ENCODE peak calls at places on chromosome 22, in four cellular contexts. H is CD4-positive, alpha-beta T cell; V is tibial nerve; G is nephron progenitor cell. J is an unnamed sample.

GRCh38 chr22:35399114-35399677 is 744 bp upstream of the MCM5 start:
- DNase-seq in V (no peak), H (no peak), G (no peak), J (no peak)

GRCh38 chr22:19109198-19110063 is 12.8 kb downstream of the DGCR2 start:
- DNase-seq in G (no peak), V (no peak), H (peak), J (no peak)

GRCh38 chr22:45709004-45709739 is 37.5 kb downstream of the ATXN10 start:
- DNase-seq in H (no peak), V (no peak), G (no peak), J (no peak)

GRCh38 chr22:48896766-48897637 is 930.7 kb downstream of the BRD1 start:
- DNase-seq in G (no peak), V (no peak), H (no peak), J (no peak)

GRCh38 chr22:27246558-27246957 is 555.0 kb downstream of the MN1 start:
- DNase-seq in G (no peak), H (no peak), V (no peak), J (no peak)

GRCh38 chr22:41932353-41932752 is 5.7 kb upstream of the TNFRSF13C start:
- DNase-seq in V (no peak), G (no peak), H (no peak), J (no peak)

GRCh38 chr22:41833369-41834004 is 582 bp downstream of the SREBF2 start:
- DNase-seq in H (peak), G (peak), V (peak), J (peak)

GRCh38 chr22:48396785-48397530 is 1430.7 kb downstream of the BRD1 start:
- DNase-seq in V (no peak), H (no peak), G (no peak), J (no peak)

GRCh38 chr22:27825174-27825573 is 23.6 kb upstream of the MN1 start:
- DNase-seq in V (no peak), H (peak), G (no peak), J (no peak)

DNA sequence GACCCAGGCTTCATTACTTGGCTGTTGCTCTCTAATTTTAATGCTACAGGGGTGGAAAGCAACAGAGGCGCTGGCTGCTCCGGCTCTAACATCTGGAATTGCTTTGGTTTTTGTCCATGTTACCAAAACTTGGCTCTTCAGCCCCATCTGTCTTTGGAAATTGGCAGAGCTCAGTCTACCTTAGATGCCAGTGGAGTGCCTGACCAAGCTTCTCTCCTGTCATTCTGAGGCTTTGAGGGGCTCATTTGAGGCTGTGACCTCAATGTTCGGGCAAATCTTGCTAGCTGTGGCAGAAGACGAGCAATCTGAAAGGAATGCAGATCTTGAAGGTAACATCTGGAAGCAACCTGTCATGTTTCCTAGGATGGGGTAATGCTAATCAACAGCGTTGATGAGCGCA is 409.5 kb upstream of the SYN3 start:
- DNase-seq in H (no peak), V (no peak), G (no peak), J (no peak)
- TF ChIP-seq CTCF in H (no peak), V (no peak), G (no peak), J (no peak)

GRCh38 chr22:38706101-38706884 is 549 bp downstream of the GTPBP1 start:
- DNase-seq in H (peak), G (no peak), V (no peak), J (peak)

GRCh38 chr22:38707346-38707745 is 1.6 kb downstream of the GTPBP1 start:
- DNase-seq in H (no peak), V (no peak), G (no peak), J (no peak)

GRCh38 chr22:38704568-38705234 is 1.0 kb upstream of the GTPBP1 start:
- DNase-seq in G (no peak), H (no peak), V (no peak), J (no peak)

GRCh38 chr22:38706885-38707180 is 1.1 kb downstream of the GTPBP1 start:
- DNase-seq in H (no peak), G (no peak), V (no peak), J (no peak)

DNA sequence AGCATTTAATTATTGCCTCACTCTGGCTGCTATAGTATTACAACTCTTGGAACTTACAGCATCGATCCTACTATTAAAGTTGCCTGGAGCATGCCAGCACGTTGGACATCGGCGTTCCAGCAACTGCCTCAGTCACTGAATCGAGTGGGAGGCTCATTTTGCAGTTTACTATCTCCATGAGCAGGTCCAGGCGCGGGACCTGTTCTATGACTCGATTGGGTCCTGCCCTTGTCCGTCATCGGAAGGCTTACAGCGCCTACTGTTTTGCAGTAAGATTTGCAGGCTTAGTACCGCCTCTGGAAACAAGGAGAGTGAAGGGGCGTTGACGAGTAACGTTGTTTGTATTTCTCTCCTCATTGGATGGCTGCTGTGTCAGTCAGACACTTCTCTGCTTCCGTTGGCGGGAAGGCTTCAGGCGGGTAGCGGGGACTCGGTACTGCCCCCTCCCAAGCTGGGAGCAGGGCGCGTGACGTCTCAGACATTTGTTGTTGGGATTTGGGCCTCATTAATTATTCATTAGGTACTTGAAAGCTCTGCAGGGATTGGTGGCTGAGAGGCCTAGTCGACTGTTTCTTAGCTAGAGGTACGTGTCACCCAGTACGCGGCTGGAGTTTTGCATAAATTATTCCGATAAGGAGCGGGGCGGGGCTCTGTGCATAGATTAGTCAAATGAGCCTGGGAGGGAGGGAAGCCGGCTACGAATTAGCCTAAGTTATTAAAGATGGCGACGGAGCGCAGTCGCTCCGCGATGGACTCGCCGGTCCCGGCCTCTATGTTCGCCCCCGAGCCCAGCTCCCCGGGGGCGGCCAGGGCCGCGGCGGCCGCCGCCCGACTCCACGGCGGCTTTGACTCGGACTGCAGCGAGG is at the start of gene GTPBP1:
- DNase-seq in H (peak), V (peak), G (peak), J (peak)
- TF ChIP-seq CTCF in H (peak), V (peak), G (no peak), J (no peak)

GRCh38 chr22:24768537-24769374 is 5.8 kb downstream of the PIWIL3 start:
- DNase-seq in H (peak), V (peak), G (peak), J (peak)

GRCh38 chr22:24775769-24776492 is 1.4 kb upstream of the PIWIL3 start:
- DNase-seq in G (no peak), V (no peak), H (no peak), J (no peak)

GRCh38 chr22:24776525-24776924 is 2.0 kb upstream of the PIWIL3 start:
- DNase-seq in G (no peak), H (no peak), V (no peak), J (no peak)

DNA sequence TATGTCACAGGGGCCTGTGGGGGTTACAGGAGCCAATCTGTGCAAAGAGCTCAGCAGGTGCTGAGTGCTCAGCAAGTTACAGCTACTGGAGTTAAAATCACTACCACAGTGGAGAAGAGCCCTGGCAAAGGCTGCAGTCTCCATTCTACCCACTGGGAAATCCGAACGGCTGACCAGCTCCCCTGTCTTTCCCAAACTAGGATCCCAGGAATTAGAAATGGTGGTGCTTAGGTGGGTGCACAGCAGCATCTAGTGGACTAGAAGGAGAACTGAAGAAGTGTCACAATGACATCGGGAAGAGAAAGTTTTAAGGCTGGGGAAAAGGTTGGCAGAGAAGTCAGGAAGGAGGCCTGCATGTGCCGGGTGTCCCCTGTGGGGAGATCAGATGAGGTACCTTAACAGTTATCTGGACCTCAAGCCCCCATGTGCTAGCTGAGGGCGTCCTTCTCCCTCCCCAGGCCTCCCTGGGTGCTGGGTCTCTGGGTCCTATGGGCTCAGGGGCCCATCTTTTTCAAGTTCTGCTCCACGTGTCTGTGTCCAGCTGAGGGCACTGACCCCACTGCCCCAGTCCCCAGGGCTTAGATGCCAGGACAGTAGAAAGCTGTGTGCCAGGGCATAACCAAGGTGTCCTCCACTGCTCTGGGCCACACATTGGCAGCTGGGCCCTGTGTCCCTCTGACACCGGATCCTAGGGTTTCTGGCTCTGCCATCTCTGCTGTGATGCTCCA is 1.9 kb downstream of the PIWIL3 start:
- DNase-seq in V (no peak), H (no peak), G (peak), J (no peak)
- TF ChIP-seq CTCF in V (no peak), H (no peak), G (peak), J (no peak)

GRCh38 chr22:23380230-23380573 is 199.9 kb downstream of the IGLL1 start:
- DNase-seq in G (no peak), V (no peak), H (no peak), J (no peak)

GRCh38 chr22:23375031-23375827 is 194.9 kb downstream of the BCR start:
- DNase-seq in G (no peak), V (no peak), H (no peak), J (no peak)

GRCh38 chr22:23373601-23374000 is 193.3 kb downstream of the BCR start:
- DNase-seq in G (no peak), H (no peak), V (no peak), J (no peak)

GRCh38 chr22:23377767-23378166 is 197.5 kb downstream of the BCR start:
- DNase-seq in G (no peak), H (no peak), V (no peak), J (no peak)

GRCh38 chr22:23376256-23376655 is 195.9 kb downstream of the BCR start:
- DNase-seq in H (no peak), V (no peak), G (no peak), J (no peak)
- TF ChIP-seq CTCF in H (no peak), V (no peak), G (no peak), J (no peak)

GRCh38 chr22:18024276-18024939 is at the start of gene MICAL3:
- DNase-seq in H (peak), V (no peak), G (peak), J (peak)
- TF ChIP-seq CTCF in H (peak), V (peak), G (no peak), J (peak)

GRCh38 chr22:32237905-32238304 is 17.2 kb downstream of the SLC5A4 start:
- DNase-seq in H (no peak), V (no peak), G (no peak), J (no peak)

GRCh38 chr22:32245042-32245441 is 10.1 kb downstream of the SLC5A4 start:
- DNase-seq in H (no peak), V (no peak), G (no peak), J (no peak)

GRCh38 chr22:32244547-32244946 is 10.6 kb downstream of the SLC5A4 start:
- DNase-seq in G (no peak), V (no peak), H (no peak), J (no peak)

GRCh38 chr22:32237021-32237420 is 18.1 kb downstream of the SLC5A4 start:
- DNase-seq in V (no peak), G (no peak), H (no peak), J (no peak)

GRCh38 chr22:32240461-32240860 is 14.7 kb downstream of the SLC5A4 start:
- DNase-seq in H (no peak), G (no peak), V (no peak), J (no peak)
- TF ChIP-seq CTCF in H (no peak), G (no peak), V (no peak), J (no peak)

DNA sequence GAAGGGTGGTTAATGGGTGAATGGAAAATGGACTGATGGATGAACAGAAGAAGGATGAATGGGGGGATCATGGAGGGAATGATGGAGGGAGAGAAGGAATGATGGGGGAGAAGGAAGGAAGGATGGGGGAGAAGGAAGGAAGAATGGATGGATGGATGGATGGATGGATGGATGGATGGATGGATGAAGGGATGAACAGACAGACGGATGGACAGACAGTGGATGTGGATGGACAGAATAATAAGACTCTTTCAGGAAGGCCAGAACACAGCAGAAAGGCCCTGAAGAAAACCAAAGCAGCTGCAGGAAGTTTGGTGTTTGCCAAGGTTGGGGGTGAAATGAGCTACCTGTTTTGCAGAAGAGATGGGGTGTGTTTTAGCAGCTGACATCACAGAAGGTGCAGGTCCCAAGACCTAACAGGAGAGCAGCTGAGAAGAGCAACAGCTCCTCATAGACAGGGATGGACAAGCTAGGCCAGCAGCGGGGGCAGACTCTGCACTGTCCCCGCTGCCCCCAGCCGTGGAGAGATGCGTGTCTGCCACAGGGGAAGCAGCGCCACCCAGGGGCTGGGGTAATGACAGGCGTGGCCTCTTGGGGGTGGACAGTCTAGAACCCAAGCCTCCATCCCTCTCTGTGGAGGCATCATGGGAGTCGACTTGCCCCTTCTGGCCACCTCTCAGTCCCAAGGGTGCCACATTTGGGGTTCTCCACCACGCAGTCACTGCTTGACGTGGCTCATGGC is 17.9 kb downstream of the C1QTNF6 start:
- DNase-seq in H (no peak), V (peak), G (no peak), J (peak)
- TF ChIP-seq CTCF in H (no peak), V (no peak), G (no peak), J (no peak)